ENCODE peak calls at places on chromosome 12, in eight cellular contexts. One of them, this sample, is unnamed.

GRCh38 chr12:112906712-112907414 is at the start of gene OAS1:
- DNase-seq in GM12878: peak; percentile 89
- DNase-seq in sigmoid colon: no peak
- DNase-seq in ovary: no peak
- DNase-seq in SK-N-SH: peak; percentile 59
- DNase-seq in transverse colon: peak; percentile 68
- DNase-seq in HepG2: peak; percentile 72
- DNase-seq in A549: peak; percentile 63
- DNase-seq in this sample: peak; percentile 35

GRCh38 chr12:52901715-52902541 is 2.9 kb downstream of the KRT8 start:
- DNase-seq in sigmoid colon: no peak
- DNase-seq in ovary: no peak
- DNase-seq in SK-N-SH: no peak
- DNase-seq in HepG2: no peak
- DNase-seq in A549: no peak
- DNase-seq in GM12878: no peak
- DNase-seq in transverse colon: peak; percentile 52
- DNase-seq in this sample: no peak

GRCh38 chr12:22627351-22627750 is 2.4 kb downstream of the ETNK1 start:
- DNase-seq in sigmoid colon: no peak
- DNase-seq in GM12878: no peak
- DNase-seq in SK-N-SH: no peak
- DNase-seq in A549: no peak
- DNase-seq in ovary: no peak
- DNase-seq in HepG2: no peak
- DNase-seq in transverse colon: no peak
- DNase-seq in this sample: no peak

GRCh38 chr12:34403706-34404376 is 381.5 kb downstream of the ALG10 start:
- DNase-seq in A549: no peak
- DNase-seq in GM12878: no peak
- DNase-seq in ovary: peak; percentile 2
- DNase-seq in transverse colon: peak; percentile 4
- DNase-seq in SK-N-SH: peak; percentile 0
- DNase-seq in sigmoid colon: peak; percentile 39
- DNase-seq in HepG2: no peak
- DNase-seq in this sample: peak; percentile 17

GRCh38 chr12:61629702-61630101 is 630.5 kb upstream of the USP15 start:
- DNase-seq in transverse colon: no peak
- DNase-seq in GM12878: no peak
- DNase-seq in A549: no peak
- DNase-seq in ovary: no peak
- DNase-seq in SK-N-SH: no peak
- DNase-seq in sigmoid colon: no peak
- DNase-seq in HepG2: no peak
- DNase-seq in this sample: no peak

GRCh38 chr12:130479401-130480125 is 141.9 kb downstream of the PIWIL1 start:
- DNase-seq in HepG2: no peak
- DNase-seq in SK-N-SH: no peak
- DNase-seq in GM12878: no peak
- DNase-seq in ovary: no peak
- DNase-seq in sigmoid colon: no peak
- DNase-seq in transverse colon: no peak
- DNase-seq in A549: no peak
- DNase-seq in this sample: no peak

GRCh38 chr12:79127268-79127895 is 262.8 kb downstream of the SYT1 start:
- DNase-seq in HepG2: no peak
- DNase-seq in sigmoid colon: no peak
- DNase-seq in transverse colon: no peak
- DNase-seq in A549: no peak
- DNase-seq in GM12878: no peak
- DNase-seq in ovary: no peak
- DNase-seq in SK-N-SH: no peak
- DNase-seq in this sample: no peak

GRCh38 chr12:23906329-23906728 is 43.1 kb downstream of the SOX5 start:
- DNase-seq in HepG2: peak; percentile 20
- DNase-seq in A549: no peak
- DNase-seq in SK-N-SH: no peak
- DNase-seq in GM12878: no peak
- DNase-seq in transverse colon: no peak
- DNase-seq in ovary: no peak
- DNase-seq in sigmoid colon: no peak
- DNase-seq in this sample: no peak

GRCh38 chr12:38175538-38175937 is 141.0 kb upstream of the ALG10B start:
- DNase-seq in transverse colon: no peak
- DNase-seq in GM12878: no peak
- DNase-seq in A549: no peak
- DNase-seq in SK-N-SH: no peak
- DNase-seq in HepG2: no peak
- DNase-seq in sigmoid colon: no peak
- DNase-seq in ovary: no peak
- DNase-seq in this sample: no peak

GRCh38 chr12:105317942-105318614 is 12.4 kb upstream of the C12orf75 start:
- DNase-seq in HepG2: peak; percentile 90
- DNase-seq in SK-N-SH: no peak
- DNase-seq in A549: no peak
- DNase-seq in sigmoid colon: no peak
- DNase-seq in GM12878: no peak
- DNase-seq in transverse colon: no peak
- DNase-seq in ovary: no peak
- DNase-seq in this sample: no peak

GRCh38 chr12:71755146-71755892 is 656 bp downstream of the RAB21 start:
- DNase-seq in ovary: peak; percentile 35
- DNase-seq in GM12878: peak; percentile 30
- DNase-seq in HepG2: peak; percentile 18
- DNase-seq in sigmoid colon: peak; percentile 77
- DNase-seq in transverse colon: peak; percentile 56
- DNase-seq in SK-N-SH: peak; percentile 18
- DNase-seq in A549: peak; percentile 36
- DNase-seq in this sample: peak; percentile 46

GRCh38 chr12:10716704-10717315 is 6.3 kb downstream of the YBX3 start:
- DNase-seq in transverse colon: peak; percentile 70
- DNase-seq in HepG2: no peak
- DNase-seq in A549: peak; percentile 51
- DNase-seq in GM12878: no peak
- DNase-seq in sigmoid colon: peak; percentile 90
- DNase-seq in SK-N-SH: no peak
- DNase-seq in ovary: peak; percentile 78
- DNase-seq in this sample: peak; percentile 73

GRCh38 chr12:88258396-88258795 is 116.3 kb downstream of the TMTC3 start:
- DNase-seq in GM12878: no peak
- DNase-seq in A549: no peak
- DNase-seq in sigmoid colon: no peak
- DNase-seq in transverse colon: no peak
- DNase-seq in HepG2: no peak
- DNase-seq in SK-N-SH: no peak
- DNase-seq in ovary: no peak
- DNase-seq in this sample: no peak

GRCh38 chr12:71442567-71442931 is 3.0 kb downstream of the LGR5 start:
- DNase-seq in ovary: no peak
- DNase-seq in transverse colon: no peak
- DNase-seq in HepG2: no peak
- DNase-seq in SK-N-SH: no peak
- DNase-seq in GM12878: no peak
- DNase-seq in sigmoid colon: no peak
- DNase-seq in A549: no peak
- DNase-seq in this sample: no peak

GRCh38 chr12:104354868-104355570 is 51.5 kb downstream of the EID3 start:
- DNase-seq in HepG2: no peak
- DNase-seq in transverse colon: no peak
- DNase-seq in A549: no peak
- DNase-seq in SK-N-SH: no peak
- DNase-seq in sigmoid colon: no peak
- DNase-seq in GM12878: no peak
- DNase-seq in ovary: no peak
- DNase-seq in this sample: no peak

GRCh38 chr12:14367097-14367661 is 1.7 kb downstream of the ATF7IP start:
- DNase-seq in sigmoid colon: no peak
- DNase-seq in GM12878: peak; percentile 71
- DNase-seq in HepG2: peak; percentile 29
- DNase-seq in SK-N-SH: no peak
- DNase-seq in A549: no peak
- DNase-seq in ovary: no peak
- DNase-seq in transverse colon: no peak
- DNase-seq in this sample: no peak

GRCh38 chr12:121290410-121290809 is 6.1 kb downstream of the CAMKK2 start:
- DNase-seq in A549: no peak
- DNase-seq in GM12878: no peak
- DNase-seq in SK-N-SH: no peak
- DNase-seq in HepG2: no peak
- DNase-seq in transverse colon: no peak
- DNase-seq in ovary: no peak
- DNase-seq in sigmoid colon: no peak
- DNase-seq in this sample: no peak

GRCh38 chr12:106769546-106769945 is 4.9 kb upstream of the RIC8B start:
- DNase-seq in A549: no peak
- DNase-seq in SK-N-SH: no peak
- DNase-seq in sigmoid colon: no peak
- DNase-seq in transverse colon: no peak
- DNase-seq in HepG2: no peak
- DNase-seq in GM12878: no peak
- DNase-seq in ovary: no peak
- DNase-seq in this sample: no peak

GRCh38 chr12:79155703-79156102 is 291.1 kb downstream of the SYT1 start:
- DNase-seq in sigmoid colon: no peak
- DNase-seq in SK-N-SH: no peak
- DNase-seq in A549: no peak
- DNase-seq in transverse colon: no peak
- DNase-seq in GM12878: no peak
- DNase-seq in HepG2: no peak
- DNase-seq in ovary: no peak
- DNase-seq in this sample: no peak

GRCh38 chr12:95102916-95103671 is 29.7 kb upstream of the NR2C1 start:
- DNase-seq in GM12878: peak; percentile 90
- DNase-seq in transverse colon: peak; percentile 19
- DNase-seq in SK-N-SH: no peak
- DNase-seq in HepG2: peak; percentile 18
- DNase-seq in A549: peak; percentile 85
- DNase-seq in ovary: no peak
- DNase-seq in sigmoid colon: no peak
- DNase-seq in this sample: no peak

GRCh38 chr12:93136243-93137015 is 207.3 kb upstream of the EEA1 start:
- DNase-seq in ovary: no peak
- DNase-seq in A549: no peak
- DNase-seq in HepG2: peak; percentile 35
- DNase-seq in SK-N-SH: no peak
- DNase-seq in transverse colon: no peak
- DNase-seq in GM12878: no peak
- DNase-seq in sigmoid colon: no peak
- DNase-seq in this sample: no peak

DNA sequence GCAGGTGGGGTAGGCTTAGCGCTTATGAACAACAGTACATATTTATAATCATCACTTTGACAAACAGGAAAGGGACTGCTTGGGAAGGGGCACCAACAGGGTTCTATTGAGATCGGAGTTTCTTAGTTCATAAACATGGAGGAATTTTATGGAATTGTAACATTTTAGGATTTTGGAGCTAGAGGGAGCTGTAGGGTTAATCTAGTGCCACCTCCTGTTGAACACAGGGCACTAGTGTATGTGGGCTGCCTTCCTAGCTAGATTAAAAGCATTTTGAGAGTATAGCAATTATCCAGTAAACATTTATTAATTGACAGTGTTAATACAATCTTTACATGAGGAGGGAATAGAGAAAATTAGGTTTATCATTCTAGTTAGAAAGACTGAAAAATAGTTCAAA is 23.1 kb upstream of the TBC1D30 start:
- DNase-seq in ovary: no peak
- DNase-seq in GM12878: no peak
- DNase-seq in SK-N-SH: peak; percentile 31
- DNase-seq in transverse colon: no peak
- DNase-seq in sigmoid colon: no peak
- DNase-seq in A549: peak; percentile 44
- DNase-seq in HepG2: no peak
- DNase-seq in this sample: no peak
- TF ChIP-seq CTCF in ovary: no peak
- TF ChIP-seq CTCF in GM12878: peak; percentile 9
- TF ChIP-seq CTCF in SK-N-SH: peak; percentile 45
- TF ChIP-seq CTCF in transverse colon: no peak
- TF ChIP-seq CTCF in sigmoid colon: no peak
- TF ChIP-seq CTCF in A549: peak; percentile 64
- TF ChIP-seq CTCF in HepG2: no peak
- TF ChIP-seq CTCF in this sample: no peak

GRCh38 chr12:18250313-18250916 is 10.9 kb upstream of the PIK3C2G start:
- DNase-seq in SK-N-SH: peak; percentile 26
- DNase-seq in GM12878: no peak
- DNase-seq in sigmoid colon: no peak
- DNase-seq in ovary: no peak
- DNase-seq in HepG2: peak; percentile 59
- DNase-seq in A549: peak; percentile 18
- DNase-seq in transverse colon: no peak
- DNase-seq in this sample: no peak
- TF ChIP-seq EP300 in SK-N-SH: no peak
- TF ChIP-seq EP300 in GM12878: no peak
- TF ChIP-seq EP300 in sigmoid colon: no peak
- TF ChIP-seq EP300 in ovary: no peak
- TF ChIP-seq EP300 in HepG2: no peak
- TF ChIP-seq EP300 in A549: no peak
- TF ChIP-seq EP300 in transverse colon: no peak
- TF ChIP-seq EP300 in this sample: no peak

DNA sequence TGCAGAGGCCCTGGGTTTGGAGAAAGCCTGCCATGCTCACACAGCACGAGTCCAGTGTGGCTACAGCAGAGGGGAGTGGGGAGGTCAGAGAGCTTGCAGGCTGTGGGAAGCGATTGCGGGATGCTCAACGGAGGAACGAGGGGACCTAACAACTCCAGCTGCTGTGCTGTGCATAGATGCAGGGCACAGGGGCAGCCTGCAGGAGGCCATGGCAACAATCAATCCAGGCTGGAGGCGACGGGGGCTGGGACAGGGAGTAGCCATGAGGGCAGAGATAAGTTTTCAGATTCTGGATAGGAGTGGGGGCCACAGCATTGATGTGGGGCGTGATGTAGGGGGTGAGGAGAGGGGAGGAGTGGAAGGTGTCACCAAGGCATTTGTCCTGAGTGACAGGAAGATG is 20.6 kb downstream of the FAIM2 start:
- DNase-seq in ovary: no peak
- DNase-seq in sigmoid colon: peak; percentile 24
- DNase-seq in A549: no peak
- DNase-seq in SK-N-SH: no peak
- DNase-seq in GM12878: no peak
- DNase-seq in HepG2: no peak
- DNase-seq in transverse colon: no peak
- DNase-seq in this sample: no peak
- TF ChIP-seq CTCF in ovary: no peak
- TF ChIP-seq CTCF in sigmoid colon: no peak
- TF ChIP-seq CTCF in A549: no peak
- TF ChIP-seq CTCF in SK-N-SH: no peak
- TF ChIP-seq CTCF in GM12878: no peak
- TF ChIP-seq CTCF in HepG2: no peak
- TF ChIP-seq CTCF in transverse colon: no peak
- TF ChIP-seq CTCF in this sample: no peak

DNA sequence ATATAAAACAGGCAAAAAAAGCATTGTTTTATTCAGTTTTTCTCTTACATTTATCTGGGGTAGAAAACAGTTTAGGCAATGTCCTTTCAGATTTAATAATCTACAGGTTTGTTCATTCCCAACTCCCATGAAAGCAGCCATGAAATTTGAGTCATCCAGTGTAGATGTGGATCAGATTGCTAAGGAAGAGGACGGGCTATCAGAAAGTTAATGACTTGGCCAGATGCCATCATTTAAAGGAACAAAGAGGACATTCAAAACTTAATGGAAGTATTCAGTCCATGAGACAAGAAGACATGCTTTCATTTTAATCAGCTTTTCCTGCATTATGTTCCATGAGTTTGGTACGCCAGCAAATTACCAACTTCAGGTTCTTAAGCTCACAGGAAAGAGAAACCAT is 31.1 kb upstream of the POC1B start:
- DNase-seq in HepG2: peak; percentile 9
- DNase-seq in GM12878: no peak
- DNase-seq in sigmoid colon: no peak
- DNase-seq in A549: no peak
- DNase-seq in ovary: no peak
- DNase-seq in SK-N-SH: no peak
- DNase-seq in transverse colon: no peak
- DNase-seq in this sample: no peak
- TF ChIP-seq EP300 in HepG2: no peak
- TF ChIP-seq EP300 in GM12878: no peak
- TF ChIP-seq EP300 in sigmoid colon: no peak
- TF ChIP-seq EP300 in A549: no peak
- TF ChIP-seq EP300 in ovary: no peak
- TF ChIP-seq EP300 in SK-N-SH: no peak
- TF ChIP-seq EP300 in transverse colon: no peak
- TF ChIP-seq EP300 in this sample: no peak

This sample was measured in stomach.